ENCODE peak calls at places on chromosomes 13 and 19, in nine cellular contexts. Z is IMR-90, S is Peyer's patch, J is GM12891, M is lower leg skin, N is body of pancreas, V is HCT116, H is tibial nerve, W is transverse colon. T is an unnamed sample.

GRCh38 chr13:43905435-43906031 is 25.8 kb downstream of the LACC1 start:
- DNase-seq in S (no peak), H (no peak), J (peak; percentile 17), N (peak; percentile 38), V (peak; percentile 58), W (no peak), Z (peak; percentile 77), M (no peak), T (no peak)

GRCh38 chr19:53045536-53045935 is 996 bp downstream of the ERVV-2 start:
- DNase-seq in W (no peak), J (no peak), V (no peak), N (no peak), Z (no peak), H (no peak), S (no peak), M (no peak), T (no peak)

GRCh38 chr19:19744641-19745040 is 11.7 kb upstream of the ZNF14 start:
- DNase-seq in J (no peak), H (no peak), S (no peak), V (no peak), N (no peak), Z (no peak), W (no peak), M (no peak), T (no peak)

GRCh38 chr13:85521586-85521985 is 277.6 kb downstream of the SLITRK6 start:
- DNase-seq in N (no peak), M (no peak), V (no peak), H (no peak), W (no peak), J (no peak), Z (no peak), S (no peak), T (no peak)

GRCh38 chr19:47598407-47599349 is 10.3 kb upstream of the BICRA start:
- DNase-seq in N (peak; percentile 26), Z (peak; percentile 96), V (peak; percentile 61), J (no peak), S (peak; percentile 65), W (peak; percentile 59), H (no peak), M (peak; percentile 89), T (peak; percentile 72)

GRCh38 chr19:40798223-40798996 is 581 bp upstream of the EGLN2 start:
- DNase-seq in V (peak; percentile 99), S (peak; percentile 100), M (peak; percentile 100), Z (peak; percentile 99), N (peak; percentile 100), W (peak; percentile 100), J (peak; percentile 88), H (peak; percentile 100), T (peak; percentile 97)

GRCh38 chr13:113457510-113457909 is 4.2 kb upstream of the ADPRHL1 start:
- DNase-seq in V (no peak), H (no peak), N (no peak), Z (no peak), S (no peak), J (no peak), W (no peak), M (peak; percentile 74), T (no peak)

GRCh38 chr13:46211521-46212351 is at the start of gene LRRC63:
- DNase-seq in N (peak; percentile 51), H (peak; percentile 45), W (peak; percentile 87), S (peak; percentile 90), V (no peak), J (peak; percentile 59), M (peak; percentile 96), Z (no peak), T (peak; percentile 35)

GRCh38 chr13:42907745-42908144 is 84.3 kb downstream of the EPSTI1 start:
- DNase-seq in J (no peak), W (no peak), Z (no peak), N (no peak), V (no peak), S (no peak), H (no peak), M (no peak), T (no peak)

GRCh38 chr13:81874253-81874652 is 1533.3 kb upstream of the SPRY2 start:
- DNase-seq in H (no peak), Z (no peak), M (no peak), N (no peak), J (no peak), V (no peak), S (no peak), W (no peak), T (no peak)

DNA sequence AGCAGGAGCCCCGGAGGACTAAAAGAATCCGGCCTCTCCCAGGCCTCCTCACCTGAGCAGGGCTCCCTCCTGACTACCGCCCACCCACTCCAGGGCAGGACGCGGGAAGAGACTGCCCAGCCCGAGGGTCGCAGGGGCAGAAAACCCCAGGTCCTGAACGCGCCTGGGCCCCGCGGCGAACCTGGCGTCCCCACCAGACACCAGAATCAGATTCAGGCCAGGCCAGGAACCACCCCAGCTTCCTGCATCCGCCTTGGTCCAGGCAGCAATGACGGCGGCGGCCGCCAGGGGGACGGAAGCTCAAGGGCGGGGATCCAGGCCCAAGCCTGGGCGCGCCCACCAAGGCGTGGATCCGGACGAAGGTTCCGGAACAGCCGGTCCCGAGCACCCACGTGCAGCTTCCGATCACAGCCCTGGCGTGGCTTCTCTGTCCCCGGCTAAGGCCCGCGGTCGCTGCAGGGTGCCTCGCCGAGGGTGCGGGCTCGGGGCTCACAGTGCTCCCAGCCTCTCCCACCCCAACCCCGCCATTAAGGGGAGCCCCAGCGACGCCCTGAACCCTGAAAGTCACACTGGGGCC is 3.6 kb downstream of the LGALS7 start:
- DNase-seq in Z (peak; percentile 38), S (peak; percentile 98), N (peak; percentile 62), H (peak; percentile 76), W (peak; percentile 94), J (peak; percentile 83), M (peak; percentile 99), V (peak; percentile 19), T (no peak)
- TF ChIP-seq POLR2A in Z (no peak), S (no peak), N (peak; percentile 27), H (peak; percentile 44), W (peak; percentile 29), J (no peak), M (no peak), V (no peak), T (no peak)

GRCh38 chr19:45600340-45600885 is 1.6 kb downstream of the GPR4 start:
- DNase-seq in W (no peak), V (no peak), M (no peak), N (no peak), H (no peak), Z (no peak), J (no peak), S (no peak), T (no peak)
- TF ChIP-seq POLR2A in W (no peak), V (no peak), M (no peak), N (no peak), H (no peak), Z (no peak), J (no peak), S (no peak), T (no peak)

GRCh38 chr19:10104665-10105221 is 1.4 kb upstream of the PPAN start:
- DNase-seq in M (no peak), W (peak; percentile 58), Z (no peak), J (peak; percentile 53), H (no peak), V (no peak), S (peak; percentile 92), N (no peak), T (no peak)
- TF ChIP-seq POLR2A in M (no peak), W (peak; percentile 15), Z (no peak), J (peak; percentile 60), H (no peak), V (no peak), S (peak; percentile 24), N (no peak), T (no peak)

GRCh38 chr19:10839071-10840050 is 3.3 kb upstream of the TMED1 start:
- DNase-seq in S (no peak), M (no peak), H (no peak), V (no peak), J (no peak), W (no peak), N (peak; percentile 86), Z (no peak), T (no peak)

GRCh38 chr19:10835089-10835753 is 791 bp downstream of the TMED1 start:
- DNase-seq in W (no peak), J (peak; percentile 99), M (peak; percentile 89), Z (no peak), V (no peak), N (no peak), S (peak; percentile 61), H (no peak), T (no peak)

GRCh38 chr19:10836478-10837325 is 690 bp upstream of the TMED1 start:
- DNase-seq in M (peak; percentile 96), N (peak; percentile 87), J (peak; percentile 77), V (peak; percentile 85), Z (no peak), S (peak; percentile 90), W (peak; percentile 86), H (peak; percentile 57), T (no peak)

GRCh38 chr19:10835754-10836477 is at the start of gene TMED1:
- DNase-seq in W (peak; percentile 100), J (peak; percentile 95), V (peak; percentile 99), M (peak; percentile 100), S (peak; percentile 100), H (peak; percentile 100), Z (peak; percentile 98), N (peak; percentile 100), T (peak; percentile 96)

DNA sequence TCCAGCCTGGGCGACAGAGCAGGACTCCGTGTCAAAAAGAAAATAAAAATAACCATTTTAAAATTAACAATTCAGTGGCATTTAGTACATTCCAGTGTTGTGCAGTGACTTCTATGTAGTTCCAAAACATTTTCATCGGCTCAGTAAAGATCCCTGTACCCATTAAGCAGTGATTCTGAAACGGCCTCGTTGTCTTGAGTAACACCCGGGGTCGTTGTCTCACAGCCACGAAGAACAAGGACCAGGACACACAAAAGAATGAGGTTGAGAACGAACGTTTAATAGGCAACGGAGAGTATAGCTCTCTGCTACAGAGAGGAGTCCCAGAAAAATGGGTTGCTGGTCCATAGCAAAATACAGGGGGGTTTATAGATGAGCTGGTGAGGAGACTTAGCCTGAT is 2.4 kb upstream of the TMED1 start:
- DNase-seq in J (no peak), N (no peak), H (no peak), V (no peak), W (no peak), M (no peak), Z (no peak), S (no peak), T (no peak)
- TF ChIP-seq POLR2A in J (no peak), N (no peak), H (no peak), V (no peak), W (no peak), M (no peak), Z (no peak), S (no peak), T (no peak)

DNA sequence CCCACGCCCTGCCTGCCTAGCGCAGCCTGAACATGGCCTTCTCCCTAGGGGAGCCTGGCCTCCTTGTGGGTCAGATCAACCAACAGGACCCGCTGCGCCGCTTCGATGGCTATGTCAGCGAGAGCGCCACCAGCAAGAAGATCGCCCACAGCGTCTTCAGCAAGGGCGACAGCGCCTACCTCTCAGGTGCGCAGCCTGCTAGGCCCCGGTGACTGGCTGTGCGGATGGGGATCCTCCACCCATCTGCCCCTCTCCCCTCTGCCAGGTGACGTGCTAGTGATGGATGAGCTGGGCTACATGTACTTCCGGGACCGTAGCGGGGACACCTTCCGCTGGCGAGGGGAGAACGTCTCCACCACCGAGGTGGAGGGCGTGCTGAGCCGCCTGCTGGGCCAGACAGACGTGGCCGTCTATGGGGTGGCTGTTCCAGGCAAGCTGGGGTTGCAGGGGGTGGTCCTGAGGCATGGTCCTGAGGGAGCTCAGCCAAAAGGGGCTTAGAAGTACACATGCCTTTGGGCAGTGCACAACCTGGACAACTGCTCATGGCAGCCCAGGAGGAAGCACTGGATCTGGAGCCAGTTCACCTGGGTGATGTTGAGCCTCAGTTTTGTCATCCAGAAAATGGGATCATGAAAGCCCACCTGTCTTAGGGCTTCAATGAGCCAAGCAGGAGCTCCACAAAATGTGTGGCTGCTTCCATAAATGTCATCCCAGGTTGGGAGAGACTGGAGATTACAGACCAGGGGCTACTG is 10.8 kb upstream of the PGLS start:
- DNase-seq in J (no peak), Z (no peak), W (no peak), S (no peak), V (no peak), N (no peak), M (no peak), H (no peak), T (no peak)
- TF ChIP-seq POLR2A in J (no peak), Z (no peak), W (no peak), S (no peak), V (no peak), N (no peak), M (no peak), H (no peak), T (no peak)